ENCODE peak calls at places on chromosomes 5 and 9, in nine cellular contexts. E is effector memory CD8-positive, alpha-beta T cell; A is iris pigment epithelial cell; W is mesothelial cell of epicardium; N is activated naive CD4-positive, alpha-beta T cell; O is posterior vena cava; U is stimulated activated CD4-positive, alpha-beta T cell treated with anti-CD3 and anti-CD28 coated beads, Interleukin-2, amount 100 ng/mL, for 24 hours; P is stimulated activated CD8-positive, alpha-beta memory T cell treated with anti-CD3 and anti-CD28 coated beads, Interleukin-15, amount 100 ng/mL, for 24 hours; V is left kidney. Z is an unnamed sample.

GRCh38 chr5:133873454-133873853 is 95.0 kb downstream of the C5orf15 start:
- DNase-seq in E (no peak), A (peak), W (no peak), N (no peak), O (peak), U (no peak), P (no peak), V (no peak), Z (no peak)

GRCh38 chr5:79961731-79962579 is 29.1 kb downstream of the MTX3 start:
- DNase-seq in E (no peak), A (no peak), W (no peak), N (no peak), O (no peak), U (no peak), P (no peak), V (peak), Z (no peak)

GRCh38 chr5:141877478-141878185 is 578 bp downstream of the PCDH1 start:
- DNase-seq in E (peak), A (peak), W (no peak), N (no peak), O (peak), U (peak), P (no peak), V (peak), Z (no peak)

GRCh38 chr9:36492849-36493248 is 79.8 kb upstream of the MELK start:
- DNase-seq in E (no peak), A (peak), W (no peak), N (no peak), O (no peak), U (no peak), P (no peak), V (no peak), Z (no peak)

GRCh38 chr5:62627121-62627520 is 48.5 kb downstream of the LRRC70 start:
- DNase-seq in E (no peak), A (no peak), W (no peak), N (no peak), O (no peak), U (no peak), P (no peak), V (no peak), Z (no peak)

GRCh38 chr5:109455598-109456096 is 45.9 kb upstream of the PJA2 start:
- DNase-seq in E (no peak), A (peak), W (no peak), N (no peak), O (no peak), U (no peak), P (no peak), V (peak), Z (no peak)

GRCh38 chr5:149549461-149550266 is 1.6 kb downstream of the CSNK1A1 start:
- DNase-seq in E (peak), A (peak), W (no peak), N (no peak), O (no peak), U (peak), P (no peak), V (peak), Z (no peak)

GRCh38 chr5:65530904-65531303 is 32.1 kb downstream of the CENPK start:
- DNase-seq in E (no peak), A (no peak), W (no peak), N (no peak), O (no peak), U (no peak), P (no peak), V (no peak), Z (no peak)

GRCh38 chr9:96450613-96451544 is 910 bp downstream of the HABP4 start:
- DNase-seq in E (peak), A (peak), W (peak), N (peak), O (no peak), U (peak), P (no peak), V (peak), Z (no peak)

GRCh38 chr9:17574342-17574741 is 4.5 kb upstream of the SH3GL2 start:
- DNase-seq in E (no peak), A (no peak), W (no peak), N (no peak), O (no peak), U (no peak), P (no peak), V (no peak), Z (no peak)

GRCh38 chr5:18772475-18772874 is 1138.2 kb downstream of the TAF11L14 start:
- DNase-seq in E (no peak), A (peak), W (no peak), N (no peak), O (no peak), U (no peak), P (no peak), V (peak), Z (no peak)

GRCh38 chr9:124068248-124068647 is 56.7 kb downstream of the LHX2 start:
- DNase-seq in E (no peak), A (no peak), W (no peak), N (no peak), O (no peak), U (no peak), P (no peak), V (no peak), Z (no peak)

GRCh38 chr5:154015071-154015693 is 23.5 kb downstream of the FAM114A2 start:
- DNase-seq in E (no peak), A (no peak), W (no peak), N (no peak), O (no peak), U (no peak), P (no peak), V (no peak), Z (no peak)

GRCh38 chr5:160451281-160451680 is 29.6 kb downstream of the PTTG1 start:
- DNase-seq in E (no peak), A (peak), W (no peak), N (no peak), O (no peak), U (no peak), P (no peak), V (no peak), Z (no peak)

GRCh38 chr9:128102196-128102595 is 25.3 kb downstream of the PTGES2 start:
- DNase-seq in E (no peak), A (no peak), W (no peak), N (no peak), O (peak), U (no peak), P (no peak), V (no peak), Z (no peak)

GRCh38 chr5:24225051-24225450 is 419.7 kb downstream of the CDH10 start:
- DNase-seq in E (no peak), A (peak), W (no peak), N (no peak), O (no peak), U (no peak), P (no peak), V (no peak), Z (no peak)

GRCh38 chr5:167708449-167708848 is 583.0 kb upstream of the WWC1 start:
- DNase-seq in E (no peak), A (no peak), W (no peak), N (no peak), O (no peak), U (no peak), P (no peak), V (no peak), Z (no peak)

GRCh38 chr9:94867842-94868312 is 141.4 kb downstream of the AOPEP start:
- DNase-seq in E (no peak), A (peak), W (no peak), N (no peak), O (no peak), U (no peak), P (no peak), V (peak), Z (no peak)